ENCODE peak calls at places on chromosomes 6 and 20, in seven cellular contexts. T, X, I, A, W, Z and L are unnamed samples.

GRCh38 chr20:41118632-41119031 is 18.7 kb upstream of the PLCG1 start:
- DNase-seq in T (no peak), X (no peak), I (no peak), A (no peak), W (no peak), Z (no peak), L (no peak)

GRCh38 chr6:112116215-112116614 is 28.8 kb downstream of the FAM229B start:
- DNase-seq in T (peak), X (no peak), I (no peak), A (no peak), W (no peak), Z (no peak), L (no peak)

GRCh38 chr6:26305097-26305841 is 59.7 kb upstream of the BTN3A2 start:
- DNase-seq in T (peak), X (peak), I (peak), A (no peak), W (peak), Z (peak), L (peak)

GRCh38 chr6:72657798-72658197 is 35.9 kb downstream of the KCNQ5 start:
- DNase-seq in T (no peak), X (no peak), I (peak), A (no peak), W (no peak), Z (no peak), L (no peak)

GRCh38 chr20:4449977-4450715 is 271.6 kb upstream of the PRND start:
- DNase-seq in T (peak), X (no peak), I (no peak), A (no peak), W (peak), Z (no peak), L (no peak)

GRCh38 chr20:881051-881820 is 34.9 kb downstream of the ANGPT4 start:
- DNase-seq in T (no peak), X (no peak), I (peak), A (no peak), W (no peak), Z (no peak), L (no peak)

GRCh38 chr20:56860413-56860812 is 231.3 kb downstream of the TFAP2C start:
- DNase-seq in T (no peak), X (no peak), I (peak), A (no peak), W (no peak), Z (no peak), L (no peak)

GRCh38 chr6:110233769-110234374 is 53.6 kb downstream of the CDC40 start:
- DNase-seq in T (no peak), X (no peak), I (no peak), A (no peak), W (no peak), Z (peak), L (no peak)

GRCh38 chr6:39688494-39688893 is 36.7 kb downstream of the KIF6 start:
- DNase-seq in T (no peak), X (no peak), I (peak), A (no peak), W (no peak), Z (no peak), L (no peak)

GRCh38 chr6:26350858-26351543 is 14.0 kb upstream of the BTN3A2 start:
- DNase-seq in T (no peak), X (no peak), I (no peak), A (no peak), W (no peak), Z (no peak), L (no peak)

GRCh38 chr6:11366183-11366933 is 133.9 kb upstream of the NEDD9 start:
- DNase-seq in T (no peak), X (no peak), I (no peak), A (no peak), W (no peak), Z (no peak), L (peak)

GRCh38 chr6:29926795-29927427 is 15.4 kb upstream of the HLA-A start:
- DNase-seq in T (peak), X (peak), I (peak), A (peak), W (peak), Z (peak), L (peak)

GRCh38 chr6:149995235-149995750 is 30.0 kb downstream of the RAET1L start:
- DNase-seq in T (no peak), X (no peak), I (no peak), A (no peak), W (no peak), Z (no peak), L (no peak)

GRCh38 chr6:50187212-50188055 is 137.7 kb upstream of the DEFB112 start:
- DNase-seq in T (no peak), X (no peak), I (no peak), A (no peak), W (no peak), Z (no peak), L (no peak)

GRCh38 chr6:53014034-53014433 is 18.9 kb upstream of the GSTA4 start:
- DNase-seq in T (no peak), X (no peak), I (no peak), A (no peak), W (peak), Z (no peak), L (no peak)

GRCh38 chr20:63400486-63401210 is 39.5 kb upstream of the CHRNA4 start:
- DNase-seq in T (no peak), X (no peak), I (no peak), A (no peak), W (no peak), Z (no peak), L (no peak)

GRCh38 chr6:169844946-169845345 is 93.5 kb downstream of the ERMARD start:
- DNase-seq in T (no peak), X (no peak), I (no peak), A (no peak), W (no peak), Z (no peak), L (peak)

GRCh38 chr20:56945057-56945456 is 316.0 kb downstream of the TFAP2C start:
- DNase-seq in T (no peak), X (no peak), I (no peak), A (no peak), W (no peak), Z (peak), L (no peak)

GRCh38 chr6:53916804-53917463 is 122.1 kb downstream of the LRRC1 start:
- DNase-seq in T (no peak), X (no peak), I (no peak), A (no peak), W (no peak), Z (no peak), L (no peak)

GRCh38 chr6:30101423-30101938 is 11.4 kb downstream of the TRIM31 start:
- DNase-seq in T (peak), X (no peak), I (no peak), A (no peak), W (no peak), Z (no peak), L (no peak)

GRCh38 chr6:29763491-29764289 is 40.5 kb downstream of the HLA-F start:
- DNase-seq in T (no peak), X (no peak), I (peak), A (no peak), W (no peak), Z (no peak), L (peak)

GRCh38 chr20:54293526-54293925 is 85.6 kb downstream of the PFDN4 start:
- DNase-seq in T (no peak), X (no peak), I (no peak), A (no peak), W (no peak), Z (no peak), L (no peak)

GRCh38 chr6:109429496-109429895 is 10.9 kb downstream of the PPIL6 start:
- DNase-seq in T (no peak), X (no peak), I (no peak), A (no peak), W (no peak), Z (no peak), L (no peak)

GRCh38 chr20:4064118-4064962 is 49.0 kb upstream of the RNF24 start:
- DNase-seq in T (peak), X (peak), I (peak), A (peak), W (peak), Z (no peak), L (peak)

GRCh38 chr6:90123796-90124195 is 172.8 kb downstream of the BACH2 start:
- DNase-seq in T (no peak), X (no peak), I (no peak), A (no peak), W (no peak), Z (no peak), L (no peak)

GRCh38 chr6:12288211-12288618 is 1.9 kb upstream of the EDN1 start:
- DNase-seq in T (no peak), X (no peak), I (no peak), A (no peak), W (no peak), Z (no peak), L (peak)

GRCh38 chr20:9409981-9410380 is 104.4 kb upstream of the LAMP5 start:
- DNase-seq in T (no peak), X (no peak), I (peak), A (no peak), W (no peak), Z (no peak), L (no peak)

GRCh38 chr6:20402181-20403079 is 751 bp downstream of the E2F3 start:
- DNase-seq in T (peak), X (peak), I (no peak), A (no peak), W (peak), Z (peak), L (peak)

GRCh38 chr6:154447929-154448328 is 62.6 kb downstream of the CNKSR3 start:
- DNase-seq in T (no peak), X (no peak), I (no peak), A (no peak), W (peak), Z (no peak), L (no peak)

GRCh38 chr6:71291991-71292390 is 3.4 kb downstream of the OGFRL1 start:
- DNase-seq in T (no peak), X (no peak), I (no peak), A (no peak), W (no peak), Z (no peak), L (no peak)

GRCh38 chr20:24149881-24150307 is 161.3 kb upstream of the GGTLC1 start:
- DNase-seq in T (peak), X (no peak), I (no peak), A (no peak), W (peak), Z (no peak), L (peak)
- TF ChIP-seq CTCF in T (peak), X (peak), I (peak), A (no peak), W (peak), Z (peak), L (peak)

GRCh38 chr6:36443951-36444428 is 1.2 kb downstream of the KCTD20 start:
- DNase-seq in T (peak), X (no peak), I (no peak), A (no peak), W (peak), Z (peak), L (peak)
- TF ChIP-seq CTCF in T (peak), X (no peak), I (peak), A (peak), W (peak), Z (peak), L (peak)

DNA sequence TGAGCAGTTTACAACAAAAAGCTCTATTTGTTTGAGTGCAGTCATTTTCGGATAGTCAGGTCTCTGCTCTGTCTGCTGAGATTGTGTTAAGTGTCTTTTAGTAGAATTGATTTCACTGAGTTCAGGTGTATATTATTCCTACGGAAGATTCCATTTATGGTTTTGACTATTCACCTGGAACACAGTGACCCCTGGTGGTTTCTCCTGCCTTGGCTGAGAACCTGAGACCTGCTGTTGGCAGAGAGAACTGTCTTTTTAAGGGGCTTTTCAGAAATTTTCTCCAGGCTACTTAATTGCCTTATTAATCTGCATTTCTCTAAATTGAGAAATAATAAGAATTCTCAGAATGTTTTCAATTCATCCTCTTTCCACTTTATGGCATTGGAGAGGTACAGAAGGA is 508.0 kb downstream of the TBC1D32 start:
- DNase-seq in T (peak), X (no peak), I (no peak), A (no peak), W (peak), Z (peak), L (peak)
- TF ChIP-seq CTCF in T (peak), X (peak), I (no peak), A (no peak), W (peak), Z (peak), L (peak)

GRCh38 chr6:31423550-31423949 is 20.2 kb downstream of the MICA start:
- DNase-seq in T (no peak), X (no peak), I (no peak), A (no peak), W (no peak), Z (peak), L (no peak)

GRCh38 chr6:31426395-31426794 is 23.0 kb downstream of the MICA start:
- DNase-seq in T (no peak), X (no peak), I (no peak), A (no peak), W (no peak), Z (no peak), L (no peak)

GRCh38 chr6:31419842-31420241 is 16.4 kb downstream of the MICA start:
- DNase-seq in T (no peak), X (no peak), I (no peak), A (no peak), W (no peak), Z (no peak), L (no peak)

GRCh38 chr6:31420546-31420945 is 17.2 kb downstream of the MICA start:
- DNase-seq in T (no peak), X (no peak), I (no peak), A (no peak), W (no peak), Z (no peak), L (no peak)

DNA sequence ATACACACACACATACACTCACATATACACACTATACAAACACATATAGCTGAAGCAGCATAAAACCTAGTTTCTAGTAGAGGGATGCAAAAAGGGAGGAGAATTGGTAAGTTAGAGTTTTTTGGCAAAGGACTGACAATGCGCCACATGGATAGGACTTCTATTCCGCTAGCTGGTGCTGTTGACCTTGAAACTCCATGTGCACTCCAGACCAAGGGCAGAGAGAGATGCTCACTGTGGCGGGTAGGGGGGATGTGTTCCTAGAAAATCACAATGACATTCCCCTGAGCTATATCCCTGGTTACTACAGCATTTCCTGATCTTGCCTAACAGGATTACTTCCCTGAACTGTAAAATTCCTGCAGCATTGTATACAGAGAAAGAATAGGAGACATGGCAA is 19.2 kb downstream of the MICA start:
- DNase-seq in T (no peak), X (no peak), I (no peak), A (no peak), W (no peak), Z (no peak), L (no peak)
- TF ChIP-seq CTCF in T (no peak), X (no peak), I (no peak), A (no peak), W (no peak), Z (no peak), L (no peak)

GRCh38 chr6:146890644-146891434 is 292.1 kb downstream of the ADGB start:
- DNase-seq in T (peak), X (no peak), I (no peak), A (no peak), W (no peak), Z (no peak), L (no peak)
- TF ChIP-seq CTCF in T (peak), X (peak), I (no peak), A (no peak), W (peak), Z (no peak), L (peak)

DNA sequence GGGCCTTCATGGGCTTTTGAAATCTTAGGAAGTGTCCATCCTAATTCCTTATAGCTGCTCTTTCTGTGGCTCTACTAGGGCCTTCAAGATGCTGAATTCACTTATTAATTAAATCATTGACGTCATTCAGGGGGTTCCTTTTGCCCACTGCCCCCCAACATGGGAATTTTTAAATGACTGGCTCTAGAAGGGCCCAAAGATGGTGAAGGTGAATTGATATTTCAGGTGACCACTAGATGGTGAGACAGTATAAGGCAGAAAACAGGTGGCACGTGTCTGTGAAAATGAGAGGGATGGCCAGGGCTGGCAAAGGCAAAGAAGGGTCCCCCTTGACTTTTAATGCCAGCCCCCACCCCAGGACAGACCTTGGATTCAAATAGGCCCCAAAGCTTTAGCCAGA is 11.8 kb downstream of the GNAS start:
- DNase-seq in T (no peak), X (no peak), I (no peak), A (no peak), W (no peak), Z (peak), L (no peak)
- TF ChIP-seq CTCF in T (peak), X (no peak), I (no peak), A (no peak), W (no peak), Z (peak), L (peak)

DNA sequence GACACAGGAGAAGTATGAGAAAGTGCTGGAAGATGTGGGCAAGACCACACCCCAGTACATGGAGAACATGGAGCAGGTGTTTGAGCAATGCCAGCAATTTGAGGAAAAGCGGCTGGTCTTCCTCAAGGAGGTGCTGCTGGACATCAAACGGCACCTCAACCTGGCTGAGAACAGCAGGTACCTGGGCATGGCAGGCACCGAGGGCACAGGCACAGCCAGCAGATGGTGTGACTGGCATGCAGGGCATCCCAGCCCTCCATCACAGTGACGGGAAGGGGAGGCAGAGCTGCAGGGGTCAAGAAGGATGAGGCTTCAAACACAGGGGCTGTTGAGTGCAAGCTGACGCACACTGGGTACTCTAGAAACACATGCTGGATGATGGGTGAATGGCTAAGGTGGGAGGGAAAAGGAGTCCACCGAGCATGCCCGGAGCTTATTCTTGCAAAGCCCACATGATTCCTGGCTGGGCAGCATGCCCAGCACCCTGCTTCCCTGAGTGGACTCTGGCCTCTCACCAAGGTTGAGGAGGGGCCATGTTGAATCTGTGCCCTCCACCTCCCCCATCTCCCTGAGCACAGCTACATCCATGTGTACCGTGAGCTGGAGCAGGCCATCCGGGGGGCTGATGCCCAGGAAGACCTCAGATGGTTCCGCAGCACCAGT is 26.3 kb downstream of the SPDEF start:
- DNase-seq in T (no peak), X (no peak), I (no peak), A (no peak), W (peak), Z (no peak), L (no peak)
- TF ChIP-seq CTCF in T (peak), X (no peak), I (no peak), A (peak), W (no peak), Z (no peak), L (peak)

GRCh38 chr6:146526192-146526591 is 17.4 kb upstream of the RAB32 start:
- DNase-seq in T (no peak), X (no peak), I (no peak), A (no peak), W (no peak), Z (no peak), L (no peak)
- TF ChIP-seq CTCF in T (peak), X (peak), I (peak), A (no peak), W (peak), Z (peak), L (peak)

GRCh38 chr20:50266293-50267040 is 75.8 kb downstream of the CEBPB start:
- DNase-seq in T (no peak), X (peak), I (no peak), A (no peak), W (no peak), Z (no peak), L (no peak)

GRCh38 chr20:50267866-50268219 is 77.2 kb downstream of the CEBPB start:
- DNase-seq in T (no peak), X (no peak), I (no peak), A (no peak), W (no peak), Z (no peak), L (no peak)

GRCh38 chr20:50269111-50270033 is 78.7 kb downstream of the CEBPB start:
- DNase-seq in T (no peak), X (no peak), I (no peak), A (no peak), W (no peak), Z (no peak), L (no peak)

GRCh38 chr20:50265245-50265946 is 74.8 kb downstream of the CEBPB start:
- DNase-seq in T (no peak), X (no peak), I (no peak), A (no peak), W (no peak), Z (no peak), L (no peak)

DNA sequence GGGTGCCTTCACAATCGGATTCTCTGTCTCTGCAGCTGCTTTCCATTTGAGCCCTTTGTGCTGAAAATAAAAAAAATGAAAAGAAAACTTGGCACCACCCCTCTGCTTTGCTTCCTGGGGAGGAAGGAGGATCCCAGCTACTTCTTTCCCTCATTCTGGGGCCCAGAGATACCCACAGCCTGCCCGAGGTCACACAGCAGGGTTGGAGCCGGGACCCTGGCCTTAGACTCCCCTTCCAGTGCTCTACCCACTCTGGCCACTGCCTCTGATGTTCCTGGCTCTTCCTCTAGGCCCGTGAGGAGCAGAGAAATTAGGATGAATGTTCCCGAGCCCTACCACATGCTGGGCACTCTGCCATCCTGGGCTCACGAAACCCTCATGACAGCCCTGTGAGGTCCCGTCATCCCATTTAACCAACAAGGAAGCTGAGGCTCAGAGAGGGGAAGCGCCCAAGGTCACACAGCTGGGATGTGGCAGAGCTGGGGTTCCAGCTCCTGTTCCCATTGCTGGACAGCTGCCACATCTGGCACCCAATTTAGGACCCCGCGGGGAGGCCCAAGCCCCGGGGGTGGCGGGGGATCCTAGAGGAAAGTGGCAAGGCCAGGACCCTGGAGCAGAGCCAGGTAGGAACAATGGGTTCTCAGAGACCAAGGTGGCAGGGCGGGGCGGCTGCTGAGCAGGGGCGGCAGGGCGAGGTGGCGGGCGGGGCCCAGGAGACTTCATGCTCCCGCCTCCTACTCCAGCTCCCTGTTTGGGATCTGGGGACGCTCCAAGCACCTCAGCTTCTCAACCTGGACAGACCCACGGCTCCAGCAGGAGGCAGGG is 76.6 kb downstream of the CEBPB start:
- DNase-seq in T (peak), X (peak), I (peak), A (peak), W (peak), Z (no peak), L (peak)
- TF ChIP-seq CTCF in T (no peak), X (no peak), I (no peak), A (peak), W (peak), Z (no peak), L (no peak)